ENCODE peak calls at places on chromosomes 2 and 18, in nine cellular contexts. G is hepatic stellate cell; H is substantia nigra; D is activated naive CD4-positive, alpha-beta T cell treated with anti-CD3 and anti-CD28 coated beads, Interleukin-2, amount 10 ng/mL, durations not matched to agents 7 days and 5 days; S is coronary artery; X is stimulated activated CD8-positive, alpha-beta memory T cell treated with anti-CD3 and anti-CD28 coated beads, Interleukin-7, amount 100 ng/mL, for 24 hours; J is NCI-H1092 treated with DMSO at 0.1 percent for 48 hours; E is dorsolateral prefrontal cortex; T is GM04504. V is an unnamed sample.

GRCh38 chr2:33848486-33848885 is 249.4 kb upstream of the FAM98A start:
- DNase-seq in X (no peak), D (no peak), J (no peak), H (no peak), T (no peak), G (no peak), S (no peak), E (no peak), V (no peak)

GRCh38 chr18:2846638-2847340 is at the start of gene EMILIN2:
- DNase-seq in E (no peak), J (no peak), G (peak), T (no peak), S (peak), X (no peak), D (peak), H (no peak), V (no peak)

GRCh38 chr2:68436270-68436669 is 30.8 kb downstream of the FBXO48 start:
- DNase-seq in X (no peak), T (no peak), G (peak), E (no peak), H (no peak), D (no peak), S (no peak), J (no peak), V (no peak)

GRCh38 chr2:234366891-234367290 is 130.0 kb downstream of the ARL4C start:
- DNase-seq in G (no peak), T (no peak), E (no peak), D (no peak), S (no peak), J (no peak), H (no peak), X (no peak), V (no peak)

GRCh38 chr2:124025896-124026295 is 809 bp downstream of the CNTNAP5 start:
- DNase-seq in H (no peak), X (no peak), T (no peak), J (peak), D (no peak), S (no peak), G (no peak), E (peak), V (no peak)

GRCh38 chr2:8285081-8285480 is 396.8 kb upstream of the ID2 start:
- DNase-seq in J (no peak), H (no peak), X (no peak), S (no peak), E (no peak), D (no peak), T (no peak), G (no peak), V (peak)

GRCh38 chr2:150485114-150485870 is 2.2 kb downstream of the RND3 start:
- DNase-seq in J (peak), T (peak), X (no peak), G (peak), E (peak), H (no peak), S (peak), D (no peak), V (no peak)

GRCh38 chr2:71640459-71640858 is 187.1 kb downstream of the DYSF start:
- DNase-seq in T (no peak), H (no peak), E (no peak), G (no peak), D (no peak), X (no peak), J (no peak), S (no peak), V (no peak)

GRCh38 chr2:172829229-172829628 is 93.6 kb downstream of the RAPGEF4 start:
- DNase-seq in G (peak), X (no peak), E (no peak), T (peak), J (no peak), H (no peak), D (no peak), S (no peak), V (no peak)

GRCh38 chr18:70659026-70659726 is 370.3 kb downstream of the SOCS6 start:
- DNase-seq in H (no peak), D (peak), E (no peak), X (peak), S (no peak), G (no peak), T (no peak), J (no peak), V (no peak)

GRCh38 chr2:236939271-236939670 is 146.4 kb upstream of the COPS8 start:
- DNase-seq in S (no peak), E (no peak), J (no peak), X (no peak), H (no peak), D (no peak), T (no peak), G (no peak), V (no peak)

GRCh38 chr2:168804214-168804613 is 1.8 kb downstream of the NOSTRIN start:
- DNase-seq in D (no peak), G (no peak), J (no peak), T (no peak), X (no peak), S (no peak), H (no peak), E (no peak), V (no peak)

GRCh38 chr2:30601375-30601774 is 154.3 kb downstream of the LCLAT1 start:
- DNase-seq in E (no peak), D (no peak), G (no peak), S (no peak), J (no peak), T (no peak), H (no peak), X (no peak), V (no peak)

GRCh38 chr2:218886461-218886947 is 5.9 kb downstream of the WNT10A start:
- DNase-seq in E (no peak), T (no peak), G (no peak), X (no peak), H (no peak), J (peak), D (no peak), S (no peak), V (no peak)

GRCh38 chr2:177106212-177106611 is 106.4 kb upstream of the HNRNPA3 start:
- DNase-seq in S (no peak), H (no peak), D (no peak), G (no peak), T (no peak), J (no peak), E (no peak), X (no peak), V (peak)

GRCh38 chr18:35174093-35174731 is 66.6 kb upstream of the ZNF397 start:
- DNase-seq in G (no peak), J (peak), H (no peak), X (no peak), T (no peak), S (no peak), D (no peak), E (no peak), V (peak)

GRCh38 chr2:109521751-109522374 is 91.9 kb downstream of the SEPTIN10 start:
- DNase-seq in T (no peak), E (no peak), H (no peak), X (no peak), J (no peak), S (no peak), D (no peak), G (no peak), V (no peak)

GRCh38 chr2:455046-455705 is 167.3 kb upstream of the ALKAL2 start:
- DNase-seq in S (no peak), G (no peak), T (no peak), X (no peak), J (no peak), E (no peak), H (no peak), D (no peak), V (no peak)

GRCh38 chr2:172921538-172922236 is 154.0 kb upstream of the MAP3K20 start:
- DNase-seq in S (no peak), J (no peak), E (no peak), X (no peak), T (no peak), G (no peak), D (no peak), H (no peak), V (no peak)

GRCh38 chr2:67394734-67395133 is 2.4 kb upstream of the ETAA1 start:
- DNase-seq in E (no peak), T (no peak), H (no peak), D (no peak), S (no peak), G (peak), X (no peak), J (no peak), V (no peak)